ENCODE peak calls at places on chromosomes 3 and 15, in ten cellular contexts. E is upper lobe of right lung; R is tibial nerve; U is psoas muscle; H is pancreas; W is transverse colon; L is ovary; F is HCT116; P is CD8-positive, alpha-beta T cell; Q is mucosa of descending colon. B is an unnamed sample. For H3K4me1 and H3K36me3, the result is how much of the 10 kb centered on the place peaks cover.

GRCh38 chr15:43268111-43269105 is 1.7 kb upstream of the TGM5 start:
- DNase-seq in H (no peak), P (no peak), E (no peak), L (no peak), F (no peak), Q (no peak), R (no peak), U (no peak), W (no peak), B (no peak)

GRCh38 chr3:31911643-31912042 is 69.4 kb downstream of the OSBPL10 start:
- DNase-seq in U (no peak), W (no peak), P (no peak), E (no peak), R (no peak), H (no peak), Q (no peak), F (no peak), L (no peak), B (no peak)

GRCh38 chr15:65326844-65327243 is 22.4 kb downstream of the RNU5B-1 start:
- DNase-seq in P (no peak), E (no peak), U (no peak), W (no peak), R (no peak), H (no peak), L (no peak), Q (no peak), F (no peak), B (no peak)

GRCh38 chr3:60114191-60114590 is 1064.4 kb upstream of the CFAP20DC start:
- DNase-seq in R (no peak), P (no peak), U (no peak), L (no peak), Q (no peak), F (no peak), H (no peak), W (no peak), E (no peak), B (no peak)

GRCh38 chr3:29286841-29287240 is 6.0 kb downstream of the RBMS3 start:
- DNase-seq in Q (no peak), U (no peak), F (no peak), L (no peak), P (no peak), W (no peak), R (no peak), H (no peak), E (no peak), B (no peak)

GRCh38 chr3:43624619-43625305 is 3.0 kb upstream of the ANO10 start:
- DNase-seq in Q (no peak), H (no peak), F (no peak), L (no peak), P (no peak), U (no peak), W (no peak), E (no peak), R (no peak), B (no peak)

GRCh38 chr3:64363842-64364241 is 138.6 kb upstream of the PRICKLE2 start:
- DNase-seq in F (no peak), H (no peak), Q (no peak), P (no peak), W (no peak), L (no peak), R (no peak), U (no peak), E (no peak), B (no peak)

GRCh38 chr15:61657461-61657860 is 402.8 kb downstream of the VPS13C start:
- DNase-seq in Q (no peak), H (no peak), E (no peak), L (no peak), W (no peak), P (no peak), F (no peak), U (no peak), R (no peak), B (no peak)

GRCh38 chr3:46114324-46114988 is 87.2 kb upstream of the XCR1 start:
- DNase-seq in Q (no peak), W (no peak), L (no peak), H (no peak), U (no peak), F (no peak), R (peak), E (no peak), P (no peak), B (no peak)

GRCh38 chr3:62070891-62071290 is 302.5 kb downstream of the FEZF2 start:
- DNase-seq in U (no peak), H (no peak), R (no peak), W (no peak), F (no peak), Q (no peak), E (no peak), L (no peak), P (no peak), B (no peak)

GRCh38 chr3:168616901-168617300 is 521.2 kb upstream of the GOLIM4 start:
- DNase-seq in E (no peak), R (no peak), Q (no peak), P (no peak), W (no peak), U (no peak), L (no peak), H (no peak), F (no peak), B (no peak)

GRCh38 chr3:121529308-121529707 is 16.5 kb downstream of the POLQ start:
- DNase-seq in Q (no peak), W (no peak), E (no peak), U (no peak), R (no peak), P (no peak), L (no peak), H (no peak), F (no peak), B (no peak)

GRCh38 chr3:167032267-167032876 is 347.7 kb downstream of the ZBBX start:
- DNase-seq in H (peak), U (no peak), P (no peak), E (no peak), W (no peak), R (no peak), L (no peak), Q (no peak), F (peak), B (no peak)

GRCh38 chr15:34122771-34123183 is 20.9 kb downstream of the PGBD4 start:
- DNase-seq in H (no peak), W (no peak), P (no peak), Q (no peak), L (no peak), U (no peak), R (no peak), E (no peak), F (no peak), B (no peak)

GRCh38 chr3:146142757-146143156 is 18.2 kb downstream of the PLOD2 start:
- DNase-seq in U (no peak), L (no peak), H (no peak), R (no peak), P (no peak), F (no peak), Q (no peak), W (no peak), E (no peak), B (no peak)

GRCh38 chr3:99789322-99789721 is 28.3 kb upstream of the CMSS1 start:
- DNase-seq in Q (no peak), U (no peak), R (peak), F (peak), P (peak), E (no peak), W (peak), L (no peak), H (no peak), B (no peak)

GRCh38 chr15:79635897-79636596 is 203.9 kb downstream of the MINAR1 start:
- DNase-seq in U (no peak), R (no peak), L (no peak), F (no peak), Q (no peak), W (no peak), P (no peak), E (no peak), H (no peak), B (no peak)

GRCh38 chr3:5254281-5255048 is 67.0 kb downstream of the EDEM1 start:
- DNase-seq in L (no peak), E (no peak), R (no peak), U (no peak), H (no peak), P (no peak), Q (no peak), F (no peak), W (no peak), B (no peak)

GRCh38 chr15:50210462-50211264 is 28.7 kb downstream of the SLC27A2 start:
- DNase-seq in W (peak), H (no peak), U (no peak), P (no peak), Q (peak), E (no peak), R (no peak), L (no peak), F (no peak), B (no peak)

GRCh38 chr15:63044077-63044644 is 1.6 kb downstream of the TPM1 start:
- DNase-seq in E (no peak), P (no peak), F (no peak), Q (no peak), H (no peak), U (no peak), L (no peak), R (no peak), W (no peak), B (no peak)

GRCh38 chr3:108472011-108472591 is 38.3 kb downstream of the MYH15 start:
- DNase-seq in Q (no peak), L (no peak), U (no peak), H (no peak), E (no peak), F (peak), R (no peak), P (no peak), W (no peak), B (no peak)

GRCh38 chr3:128922804-128923459 is 43.5 kb downstream of the ACAD9 start:
- DNase-seq in E (peak), F (no peak), Q (no peak), H (no peak), U (no peak), R (no peak), P (peak), L (no peak), W (no peak), B (no peak)

GRCh38 chr3:46707601-46708011 is 6.4 kb downstream of the TMIE start:
- DNase-seq in L (no peak), H (no peak), R (no peak), P (no peak), Q (no peak), U (no peak), W (peak), E (peak), F (no peak), B (peak)

GRCh38 chr3:120302361-120302760 is 17.3 kb upstream of the GPR156 start:
- DNase-seq in E (no peak), F (no peak), W (no peak), R (no peak), U (no peak), Q (no peak), P (no peak), L (no peak), H (no peak), B (no peak)

GRCh38 chr15:34047893-34048775 is 9.1 kb upstream of the AVEN start:
- DNase-seq in R (no peak), E (no peak), F (no peak), P (no peak), Q (no peak), H (no peak), L (no peak), U (no peak), W (no peak), B (no peak)

DNA sequence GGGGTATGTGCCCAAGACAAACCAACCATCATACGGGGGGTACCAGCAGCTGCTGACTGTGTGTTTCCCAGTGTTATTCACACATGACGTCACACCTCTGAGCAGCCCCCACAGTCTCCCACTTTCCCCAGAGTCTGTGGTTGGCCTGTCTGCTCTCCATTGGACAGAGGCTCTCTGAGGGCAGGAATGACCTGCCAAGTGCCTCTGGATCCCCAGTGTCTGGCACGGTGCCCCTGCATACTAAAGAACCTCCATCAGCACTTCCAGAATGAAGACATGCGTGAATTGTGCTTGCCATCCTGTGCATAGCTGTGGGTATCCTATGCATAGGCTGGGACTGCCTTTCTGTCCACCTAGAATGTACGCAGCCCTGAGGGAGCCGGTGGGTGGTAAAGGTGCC is 3.5 kb upstream of the CCDC9B start:
- DNase-seq in F (no peak), P (no peak), L (no peak), H (no peak), U (no peak), W (no peak), Q (no peak), E (peak), R (no peak), B (no peak)
- H3K4me1 ChIP-seq in F (half or more), P (under half), L (under half), H (under half), U (under half), W (half or more), Q (half or more), E (under half), R (under half), B (half or more)

GRCh38 chr15:69450968-69451695 is 1.5 kb upstream of the RPLP1 start:
- DNase-seq in P (no peak), Q (no peak), R (no peak), H (no peak), E (no peak), U (no peak), F (no peak), W (no peak), L (no peak), B (no peak)
- H3K36me3 ChIP-seq in P (under half), Q (under half), R (under half), H (under half), E (under half), U (under half), F (half or more), W (under half), L (under half), B (under half)

GRCh38 chr15:85485956-85486567 is 105.7 kb downstream of the AKAP13 start:
- DNase-seq in W (peak), P (peak), F (peak), U (no peak), E (no peak), L (peak), Q (no peak), R (peak), H (peak), B (no peak)
- H3K4me1 ChIP-seq in W (under half), P (under half), F (under half), U (under half), E (under half), L (under half), Q (under half), R (under half), H (under half), B (half or more)

DNA sequence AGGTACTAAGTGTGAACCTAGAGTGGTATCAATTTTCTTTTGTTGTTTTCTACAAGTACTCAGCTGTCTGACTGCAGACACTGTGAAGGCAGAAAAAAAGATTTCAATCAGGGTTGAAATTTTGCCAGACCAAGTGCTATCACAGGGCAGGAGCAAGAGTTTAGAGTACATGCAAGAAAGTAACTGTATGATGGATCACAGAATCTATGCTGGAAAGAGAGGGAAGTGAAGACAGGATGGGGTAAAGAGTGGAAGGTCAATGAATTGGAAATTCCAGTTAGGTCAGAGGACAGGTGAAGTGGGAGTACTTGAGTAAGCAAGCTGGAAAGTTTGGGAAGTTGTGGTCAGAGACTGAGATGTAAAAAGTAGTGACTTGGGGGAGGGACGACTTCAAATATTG is 7.2 kb downstream of the SPG11 start:
- DNase-seq in W (no peak), H (no peak), Q (no peak), P (no peak), F (no peak), R (no peak), E (no peak), U (no peak), L (no peak), B (no peak)
- H3K36me3 ChIP-seq in W (half or more), H (under half), Q (under half), P (under half), F (under half), R (half or more), E (half or more), U (half or more), L (under half), B (half or more)